ENCODE peak calls at places on chromosomes 2 and 18, in five cellular contexts. P is GM12891, Y is K562, G is GM12878, R is HepG2. H is an unnamed sample.

GRCh38 chr18:66638856-66639621 is 35.1 kb upstream of the CDH19 start:
- DNase-seq in Y (no peak), R (no peak), P (no peak), G (no peak), H (no peak)

GRCh38 chr18:68400889-68401288 is 314.0 kb downstream of the TMX3 start:
- DNase-seq in Y (no peak), P (no peak), G (no peak), R (no peak), H (no peak)

GRCh38 chr2:64017811-64018714 is 1.2 kb downstream of the VPS54 start:
- DNase-seq in R (no peak), P (no peak), Y (no peak), G (no peak), H (no peak)

GRCh38 chr2:109322111-109322510 is 193.1 kb downstream of the SH3RF3 start:
- DNase-seq in R (no peak), P (no peak), G (no peak), Y (no peak), H (no peak)

GRCh38 chr2:185899364-185899763 is 160.8 kb downstream of the FSIP2 start:
- DNase-seq in G (no peak), R (no peak), P (no peak), Y (no peak), H (no peak)

GRCh38 chr18:76886112-76886511 is 63.8 kb downstream of the ZNF236 start:
- DNase-seq in Y (no peak), P (no peak), G (no peak), R (no peak), H (no peak)

GRCh38 chr2:119827866-119828507 is 68.3 kb downstream of the PTPN4 start:
- DNase-seq in Y (no peak), G (no peak), P (no peak), R (no peak), H (no peak)

GRCh38 chr18:51070545-51070944 is 40.5 kb downstream of the SMAD4 start:
- DNase-seq in G (no peak), P (no peak), Y (no peak), R (no peak), H (no peak)

GRCh38 chr2:12081481-12082210 is 335.2 kb downstream of the LPIN1 start:
- DNase-seq in Y (no peak), R (no peak), P (no peak), G (no peak), H (no peak)

GRCh38 chr2:95054016-95054415 is 28.5 kb downstream of the MAL start:
- DNase-seq in G (no peak), Y (no peak), R (no peak), P (no peak), H (no peak)

GRCh38 chr18:76970749-76971148 is 148.4 kb downstream of the ZNF236 start:
- DNase-seq in G (no peak), Y (no peak), P (no peak), R (no peak), H (no peak)

GRCh38 chr18:21747764-21748693 is 7.4 kb downstream of the MIB1 start:
- DNase-seq in P (no peak), G (no peak), Y (no peak), R (no peak), H (no peak)

GRCh38 chr18:59468821-59469220 is 109.8 kb upstream of the LMAN1 start:
- DNase-seq in G (no peak), P (no peak), Y (no peak), R (no peak), H (no peak)

GRCh38 chr2:176111891-176112374 is 4.6 kb upstream of the HOXD10 start:
- DNase-seq in P (no peak), Y (no peak), R (no peak), G (no peak), H (no peak)

GRCh38 chr2:118974103-118974911 is 32.3 kb downstream of the MARCO start:
- DNase-seq in Y (no peak), R (no peak), P (no peak), G (no peak), H (no peak)

DNA sequence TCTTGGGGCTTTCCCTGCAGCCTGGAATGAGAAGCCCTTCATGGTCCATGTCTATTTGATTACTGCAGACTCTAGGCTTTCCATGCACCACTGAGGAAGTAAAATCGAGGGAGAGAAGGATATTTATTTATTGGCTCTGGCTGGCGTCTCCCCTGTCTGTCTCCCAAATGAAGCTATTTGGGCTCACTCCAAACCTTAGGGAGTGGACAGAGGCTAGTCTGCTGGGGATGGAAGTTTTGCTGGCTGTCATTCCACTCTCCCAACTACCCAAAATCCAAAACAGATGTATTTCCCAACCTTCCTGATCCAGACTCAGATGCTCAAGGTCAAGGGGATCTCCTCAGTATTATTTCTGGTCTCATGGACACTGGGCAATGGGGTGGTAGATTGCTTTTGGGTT is 33.7 kb downstream of the TMEM17 start:
- DNase-seq in P (no peak), R (no peak), G (no peak), Y (no peak), H (no peak)
- TF ChIP-seq TAF1 in P (no peak), R (no peak), G (no peak), Y (no peak), H (no peak)

DNA sequence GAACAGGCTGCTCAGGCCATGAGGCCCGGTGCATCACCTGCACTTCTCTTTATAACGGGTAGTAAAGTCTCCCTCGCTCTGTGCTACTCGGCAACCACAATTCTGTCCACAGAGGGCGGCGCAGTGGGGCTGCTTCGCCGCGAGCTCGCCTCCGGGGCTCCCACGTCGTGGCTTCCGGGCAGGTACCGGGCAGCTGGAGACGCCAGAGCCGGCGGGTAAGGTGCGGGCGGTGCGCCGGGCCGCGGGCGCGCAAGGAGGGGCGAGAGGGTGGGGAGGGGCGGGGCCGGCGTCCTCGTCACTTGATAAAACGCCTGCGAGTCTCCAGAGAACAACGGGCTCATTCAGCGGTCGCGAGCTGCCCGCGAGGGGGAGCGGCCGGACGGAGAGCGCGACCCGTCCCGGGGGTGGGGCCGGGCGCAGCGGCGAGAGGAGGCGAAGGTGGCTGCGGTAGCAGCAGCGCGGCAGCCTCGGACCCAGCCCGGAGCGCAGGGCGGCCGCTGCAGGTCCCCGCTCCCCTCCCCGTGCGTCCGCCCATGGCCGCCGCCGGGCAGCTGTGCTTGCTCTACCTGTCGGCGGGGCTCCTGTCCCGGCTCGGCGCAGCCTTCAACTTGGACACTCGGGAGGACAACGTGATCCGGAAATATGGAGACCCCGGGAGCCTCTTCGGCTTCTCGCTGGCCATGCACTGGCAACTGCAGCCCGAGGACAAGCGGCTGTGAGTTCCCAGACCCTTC is at the start of gene ITGA6:
- DNase-seq in Y (peak; percentile 83), P (peak; percentile 37), G (no peak), R (peak; percentile 89), H (peak; percentile 38)
- TF ChIP-seq POLR2A in Y (no peak), P (no peak), G (no peak), R (peak; percentile 91), H (no peak)

GRCh38 chr18:2958819-2959298 is 54.1 kb downstream of the LPIN2 start:
- DNase-seq in R (no peak), G (no peak), P (no peak), Y (no peak), H (no peak)
- TF ChIP-seq POLR2AphosphoS5 in R (no peak), G (no peak), P (no peak), Y (no peak), H (no peak)

GRCh38 chr2:113197347-113198047 is 23.7 kb downstream of the PSD4 start:
- DNase-seq in R (no peak), P (no peak), G (no peak), Y (no peak), H (no peak)

GRCh38 chr2:113198048-113198789 is 24.4 kb downstream of the PSD4 start:
- DNase-seq in R (no peak), G (no peak), P (no peak), Y (no peak), H (no peak)

GRCh38 chr2:113195923-113196501 is 22.2 kb downstream of the PSD4 start:
- DNase-seq in G (no peak), R (no peak), P (no peak), Y (no peak), H (no peak)

GRCh38 chr2:113198790-113199612 is 25.2 kb downstream of the PSD4 start:
- DNase-seq in P (no peak), Y (peak; percentile 45), R (peak; percentile 73), G (no peak), H (peak; percentile 84)

GRCh38 chr2:113196839-113197238 is 23.1 kb downstream of the PSD4 start:
- DNase-seq in G (no peak), P (no peak), R (no peak), Y (no peak), H (no peak)
- TF ChIP-seq TAF1 in G (no peak), P (no peak), R (no peak), Y (no peak), H (no peak)

DNA sequence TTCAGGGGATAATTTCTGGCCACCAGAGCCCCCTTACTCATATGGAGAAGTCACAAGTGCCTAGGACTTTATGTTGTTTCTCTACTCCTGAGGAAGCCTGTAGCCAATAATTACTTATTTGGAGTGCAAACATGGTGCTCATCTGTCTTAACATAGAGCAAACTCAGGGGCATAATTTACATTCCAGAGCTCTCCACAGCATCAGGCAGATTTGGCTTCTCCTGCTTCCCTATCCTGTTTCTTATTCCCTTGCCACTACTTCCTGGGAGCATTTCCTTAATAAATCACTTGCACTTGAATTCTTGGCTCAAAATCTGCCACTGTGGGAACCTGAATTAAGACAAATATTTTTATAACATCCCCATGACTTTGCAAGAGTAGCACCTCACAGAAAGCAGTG is 960.9 kb downstream of the SOCS6 start:
- DNase-seq in P (no peak), G (no peak), Y (no peak), R (no peak), H (no peak)
- TF ChIP-seq POLR2A in P (no peak), G (no peak), Y (no peak), R (no peak), H (no peak)

GRCh38 chr2:29489568-29489967 is 374.4 kb downstream of the CLIP4 start:
- DNase-seq in Y (no peak), G (no peak), P (no peak), R (no peak), H (no peak)
- TF ChIP-seq POLR2AphosphoS5 in Y (no peak), G (no peak), P (no peak), R (no peak), H (no peak)

GRCh38 chr18:37451239-37451825 is 114.3 kb downstream of the CELF4 start:
- DNase-seq in P (no peak), G (no peak), Y (no peak), R (no peak), H (no peak)

GRCh38 chr18:37452015-37452414 is 113.6 kb downstream of the CELF4 start:
- DNase-seq in Y (no peak), G (no peak), P (no peak), R (no peak), H (no peak)

GRCh38 chr18:37456395-37456794 is 109.2 kb downstream of the CELF4 start:
- DNase-seq in Y (no peak), R (no peak), P (no peak), G (no peak), H (no peak)

GRCh38 chr18:37452697-37453385 is 112.8 kb downstream of the CELF4 start:
- DNase-seq in Y (no peak), P (no peak), R (no peak), G (no peak), H (no peak)

GRCh38 chr18:37453754-37454153 is 111.8 kb downstream of the CELF4 start:
- DNase-seq in Y (no peak), G (no peak), P (no peak), R (no peak), H (no peak)
- TF ChIP-seq TAF1 in Y (no peak), G (no peak), P (no peak), R (no peak), H (no peak)

H was measured in GM12892.